ENCODE peak calls at places on chromosomes 12 and 14, in six cellular contexts. One of them, this sample, is unnamed.

GRCh38 chr12:29131539-29131938 is 17.5 kb upstream of the FAR2 start:
- DNase-seq in NB4: peak
- DNase-seq in adrenal gland: peak
- DNase-seq in CD8-positive, alpha-beta T cell: no peak
- DNase-seq in H7: no peak
- DNase-seq in tibial nerve: no peak
- DNase-seq in this sample: no peak

GRCh38 chr14:96962337-96962736 is 165.2 kb downstream of the VRK1 start:
- DNase-seq in adrenal gland: no peak
- DNase-seq in H7: no peak
- DNase-seq in tibial nerve: no peak
- DNase-seq in CD8-positive, alpha-beta T cell: no peak
- DNase-seq in NB4: peak
- DNase-seq in this sample: no peak

GRCh38 chr12:118874698-118875548 is 106.4 kb upstream of the SRRM4 start:
- DNase-seq in H7: peak
- DNase-seq in adrenal gland: no peak
- DNase-seq in tibial nerve: no peak
- DNase-seq in CD8-positive, alpha-beta T cell: no peak
- DNase-seq in NB4: no peak
- DNase-seq in this sample: no peak

GRCh38 chr12:12474931-12475485 is 87.7 kb downstream of the DUSP16 start:
- DNase-seq in adrenal gland: no peak
- DNase-seq in H7: no peak
- DNase-seq in CD8-positive, alpha-beta T cell: no peak
- DNase-seq in NB4: peak
- DNase-seq in tibial nerve: no peak
- DNase-seq in this sample: no peak

GRCh38 chr12:49744363-49744885 is 3.1 kb downstream of the TMBIM6 start:
- DNase-seq in NB4: no peak
- DNase-seq in tibial nerve: no peak
- DNase-seq in H7: no peak
- DNase-seq in adrenal gland: no peak
- DNase-seq in CD8-positive, alpha-beta T cell: no peak
- DNase-seq in this sample: no peak

GRCh38 chr12:2273288-2273687 is 220.5 kb downstream of the CACNA1C start:
- DNase-seq in CD8-positive, alpha-beta T cell: no peak
- DNase-seq in adrenal gland: no peak
- DNase-seq in H7: peak
- DNase-seq in tibial nerve: no peak
- DNase-seq in NB4: no peak
- DNase-seq in this sample: no peak

GRCh38 chr14:59251811-59252771 is 63.6 kb downstream of the DAAM1 start:
- DNase-seq in H7: no peak
- DNase-seq in tibial nerve: no peak
- DNase-seq in NB4: no peak
- DNase-seq in adrenal gland: no peak
- DNase-seq in CD8-positive, alpha-beta T cell: no peak
- DNase-seq in this sample: no peak

GRCh38 chr12:19739195-19739776 is 300.0 kb downstream of the AEBP2 start:
- DNase-seq in H7: peak
- DNase-seq in CD8-positive, alpha-beta T cell: no peak
- DNase-seq in NB4: peak
- DNase-seq in adrenal gland: peak
- DNase-seq in tibial nerve: no peak
- DNase-seq in this sample: no peak

GRCh38 chr14:105890474-105891220 is 364.3 kb downstream of the TMEM121 start:
- DNase-seq in CD8-positive, alpha-beta T cell: no peak
- DNase-seq in NB4: no peak
- DNase-seq in adrenal gland: no peak
- DNase-seq in H7: no peak
- DNase-seq in tibial nerve: peak
- DNase-seq in this sample: no peak

GRCh38 chr14:45072121-45072520 is 11.8 kb upstream of the PRPF39 start:
- DNase-seq in adrenal gland: no peak
- DNase-seq in tibial nerve: no peak
- DNase-seq in CD8-positive, alpha-beta T cell: no peak
- DNase-seq in H7: no peak
- DNase-seq in NB4: no peak
- DNase-seq in this sample: no peak

GRCh38 chr12:122454250-122454721 is 31.8 kb upstream of the CLIP1 start:
- DNase-seq in CD8-positive, alpha-beta T cell: no peak
- DNase-seq in adrenal gland: no peak
- DNase-seq in NB4: no peak
- DNase-seq in tibial nerve: no peak
- DNase-seq in H7: no peak
- DNase-seq in this sample: no peak

GRCh38 chr12:96054262-96054645 is 18.9 kb upstream of the LTA4H start:
- DNase-seq in NB4: peak
- DNase-seq in H7: no peak
- DNase-seq in CD8-positive, alpha-beta T cell: no peak
- DNase-seq in tibial nerve: no peak
- DNase-seq in adrenal gland: no peak
- DNase-seq in this sample: no peak

GRCh38 chr12:111274820-111275219 is 94.1 kb downstream of the PHETA1 start:
- DNase-seq in adrenal gland: no peak
- DNase-seq in H7: peak
- DNase-seq in tibial nerve: no peak
- DNase-seq in CD8-positive, alpha-beta T cell: no peak
- DNase-seq in NB4: peak
- DNase-seq in this sample: no peak

GRCh38 chr14:89190779-89191513 is 226.1 kb downstream of the FOXN3 start:
- DNase-seq in adrenal gland: no peak
- DNase-seq in NB4: no peak
- DNase-seq in tibial nerve: no peak
- DNase-seq in CD8-positive, alpha-beta T cell: no peak
- DNase-seq in H7: no peak
- DNase-seq in this sample: no peak

GRCh38 chr12:56763753-56764657 is 881 bp downstream of the HSD17B6 start:
- DNase-seq in CD8-positive, alpha-beta T cell: no peak
- DNase-seq in adrenal gland: no peak
- DNase-seq in tibial nerve: no peak
- DNase-seq in NB4: peak
- DNase-seq in H7: no peak
- DNase-seq in this sample: no peak

GRCh38 chr12:98449601-98450000 is 65.8 kb upstream of the TMPO start:
- DNase-seq in NB4: no peak
- DNase-seq in CD8-positive, alpha-beta T cell: no peak
- DNase-seq in H7: no peak
- DNase-seq in tibial nerve: no peak
- DNase-seq in adrenal gland: no peak
- DNase-seq in this sample: no peak

GRCh38 chr12:78035913-78036658 is 205.4 kb downstream of the NAV3 start:
- DNase-seq in H7: no peak
- DNase-seq in adrenal gland: no peak
- DNase-seq in NB4: peak
- DNase-seq in CD8-positive, alpha-beta T cell: no peak
- DNase-seq in tibial nerve: no peak
- DNase-seq in this sample: no peak

GRCh38 chr14:101122855-101123129 is 219.3 kb upstream of the RTL1 start:
- DNase-seq in NB4: no peak
- DNase-seq in adrenal gland: peak
- DNase-seq in CD8-positive, alpha-beta T cell: no peak
- DNase-seq in H7: no peak
- DNase-seq in tibial nerve: no peak
- DNase-seq in this sample: no peak

DNA sequence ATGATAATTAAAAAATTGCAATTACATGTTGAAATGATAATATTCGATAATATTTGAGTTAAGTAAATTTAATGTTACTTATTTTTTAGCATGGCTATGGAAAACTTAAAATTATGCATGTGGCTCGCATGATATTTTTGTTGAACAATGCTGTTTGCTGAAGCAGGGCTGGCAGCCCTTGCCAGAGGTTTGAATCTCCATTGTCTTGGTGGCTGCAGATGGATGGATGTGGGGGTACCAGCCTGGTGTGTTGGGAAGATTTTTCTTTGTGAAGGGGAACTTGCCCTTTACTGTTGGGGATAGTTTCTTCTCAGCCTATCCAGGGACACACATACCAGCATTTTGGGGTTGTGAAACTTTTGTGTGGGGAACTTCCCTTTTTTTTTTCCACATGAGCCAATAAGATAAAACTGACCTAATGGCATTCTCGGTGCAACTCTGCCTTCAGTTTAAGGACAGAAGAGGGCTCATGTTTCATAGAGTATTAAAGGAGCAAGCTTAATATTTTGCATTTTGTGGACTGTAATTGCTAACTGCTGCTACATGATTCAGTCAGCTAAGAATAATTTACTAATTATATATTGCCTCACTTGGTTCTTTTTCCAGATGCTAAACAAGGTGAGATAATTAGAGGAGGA is 8.8 kb downstream of the RASSF3 start:
- DNase-seq in CD8-positive, alpha-beta T cell: no peak
- DNase-seq in NB4: peak
- DNase-seq in adrenal gland: no peak
- DNase-seq in tibial nerve: no peak
- DNase-seq in H7: no peak
- DNase-seq in this sample: no peak
- H3K4me3 ChIP-seq in CD8-positive, alpha-beta T cell: no peak
- H3K4me3 ChIP-seq in NB4: peak
- H3K4me3 ChIP-seq in adrenal gland: peak
- H3K4me3 ChIP-seq in tibial nerve: no peak
- H3K4me3 ChIP-seq in H7: no peak
- H3K4me3 ChIP-seq in this sample: no peak

GRCh38 chr12:113880993-113881392 is 85.1 kb downstream of the RBM19 start:
- DNase-seq in NB4: no peak
- DNase-seq in tibial nerve: no peak
- DNase-seq in CD8-positive, alpha-beta T cell: no peak
- DNase-seq in H7: no peak
- DNase-seq in adrenal gland: no peak
- DNase-seq in this sample: no peak

GRCh38 chr12:113879658-113880057 is 86.5 kb downstream of the RBM19 start:
- DNase-seq in NB4: no peak
- DNase-seq in CD8-positive, alpha-beta T cell: no peak
- DNase-seq in tibial nerve: no peak
- DNase-seq in adrenal gland: no peak
- DNase-seq in H7: no peak
- DNase-seq in this sample: no peak

GRCh38 chr12:113882690-113883089 is 83.4 kb downstream of the RBM19 start:
- DNase-seq in adrenal gland: no peak
- DNase-seq in NB4: no peak
- DNase-seq in CD8-positive, alpha-beta T cell: no peak
- DNase-seq in H7: no peak
- DNase-seq in tibial nerve: no peak
- DNase-seq in this sample: no peak

GRCh38 chr12:113880337-113880736 is 85.8 kb downstream of the RBM19 start:
- DNase-seq in tibial nerve: no peak
- DNase-seq in H7: no peak
- DNase-seq in NB4: no peak
- DNase-seq in adrenal gland: no peak
- DNase-seq in CD8-positive, alpha-beta T cell: no peak
- DNase-seq in this sample: no peak

GRCh38 chr12:113881588-113881987 is 84.5 kb downstream of the RBM19 start:
- DNase-seq in H7: no peak
- DNase-seq in adrenal gland: no peak
- DNase-seq in CD8-positive, alpha-beta T cell: no peak
- DNase-seq in tibial nerve: no peak
- DNase-seq in NB4: no peak
- DNase-seq in this sample: no peak
- H3K4me3 ChIP-seq in H7: no peak
- H3K4me3 ChIP-seq in adrenal gland: no peak
- H3K4me3 ChIP-seq in CD8-positive, alpha-beta T cell: no peak
- H3K4me3 ChIP-seq in tibial nerve: no peak
- H3K4me3 ChIP-seq in NB4: no peak
- H3K4me3 ChIP-seq in this sample: no peak

DNA sequence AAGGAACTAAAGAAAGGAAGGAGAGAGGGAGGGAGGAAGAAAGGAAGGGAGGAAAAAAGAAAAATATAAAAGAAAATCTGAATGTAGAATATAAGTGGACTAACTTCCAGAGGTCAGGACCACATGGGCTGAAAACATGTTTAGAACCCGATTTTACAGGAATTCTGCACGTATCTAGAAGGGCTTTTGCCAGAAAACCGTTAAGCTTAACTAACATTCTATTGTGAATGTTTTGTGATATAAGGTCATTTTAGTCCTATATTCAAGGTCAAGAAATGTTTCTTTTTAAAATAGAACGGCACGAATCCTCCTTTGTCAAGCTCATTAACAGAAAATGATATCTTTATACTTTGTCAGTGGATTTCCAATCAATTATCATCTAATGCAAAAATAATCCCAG is 13.1 kb downstream of the PTCSC3 start:
- DNase-seq in H7: no peak
- DNase-seq in adrenal gland: no peak
- DNase-seq in CD8-positive, alpha-beta T cell: no peak
- DNase-seq in tibial nerve: no peak
- DNase-seq in NB4: no peak
- DNase-seq in this sample: no peak
- H3K4me3 ChIP-seq in H7: no peak
- H3K4me3 ChIP-seq in adrenal gland: no peak
- H3K4me3 ChIP-seq in CD8-positive, alpha-beta T cell: no peak
- H3K4me3 ChIP-seq in tibial nerve: no peak
- H3K4me3 ChIP-seq in NB4: no peak
- H3K4me3 ChIP-seq in this sample: no peak

DNA sequence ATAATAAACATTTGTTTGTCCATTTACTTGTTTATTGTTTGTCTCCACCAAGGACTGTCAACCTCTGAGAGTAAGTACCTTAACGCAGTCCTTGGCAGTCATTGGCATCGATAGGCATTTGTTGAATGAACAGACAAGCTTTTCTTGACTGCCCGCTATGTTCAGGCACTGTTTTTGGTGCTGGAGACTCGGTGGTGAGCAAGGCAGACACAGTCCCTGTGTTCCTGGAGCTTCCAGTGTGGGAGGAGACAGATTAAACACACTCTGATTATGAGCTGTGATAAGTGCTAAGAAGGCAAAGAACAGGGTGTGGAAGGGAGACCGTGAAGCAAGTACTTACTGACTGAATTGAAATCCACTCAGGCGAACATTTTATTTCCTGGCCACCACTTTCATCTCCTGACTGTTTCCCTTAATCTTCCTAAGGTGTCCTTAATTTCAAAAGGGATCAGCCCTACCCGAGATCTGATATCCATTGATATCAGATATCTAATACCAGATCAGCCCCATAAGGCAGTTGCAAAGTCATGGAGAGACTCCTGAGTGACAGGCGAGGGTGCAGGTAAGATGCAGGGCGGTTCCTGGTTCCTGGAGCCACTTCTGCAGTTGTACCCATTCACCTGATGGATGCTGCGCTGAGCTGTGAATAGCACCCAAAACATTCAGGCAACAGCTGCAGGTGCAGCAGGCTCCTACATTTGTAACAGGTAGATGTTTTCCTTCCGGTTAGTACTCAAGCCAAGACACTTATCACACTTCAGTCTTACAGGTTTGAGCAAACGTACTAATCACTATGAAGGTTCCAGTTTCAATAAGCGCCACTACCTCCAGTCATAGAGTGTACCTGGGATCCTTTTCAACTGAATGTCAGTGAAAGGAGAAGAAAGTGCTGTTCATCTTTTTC is 1.5 kb downstream of the ATP6V0A2 start:
- DNase-seq in H7: no peak
- DNase-seq in adrenal gland: no peak
- DNase-seq in tibial nerve: no peak
- DNase-seq in NB4: peak
- DNase-seq in CD8-positive, alpha-beta T cell: no peak
- DNase-seq in this sample: no peak
- H3K4me3 ChIP-seq in H7: peak
- H3K4me3 ChIP-seq in adrenal gland: peak
- H3K4me3 ChIP-seq in tibial nerve: peak
- H3K4me3 ChIP-seq in NB4: peak
- H3K4me3 ChIP-seq in CD8-positive, alpha-beta T cell: peak
- H3K4me3 ChIP-seq in this sample: peak